ENCODE peak calls at places on chromosomes 12 and 14, in five cellular contexts. B is AG20443; V is CD4-positive, alpha-beta T cell; R is mucosa of gallbladder; D is left kidney. K is an unnamed sample.

GRCh38 chr14:81298911-81299310 is 78.2 kb upstream of the GTF2A1 start:
- DNase-seq in B (no peak), V (no peak), R (no peak), D (no peak), K (no peak)

GRCh38 chr14:53306267-53306721 is 153.2 kb upstream of the DDHD1 start:
- DNase-seq in B (peak), V (peak), R (peak), D (peak), K (peak)

GRCh38 chr14:77616133-77616453 is 344 bp downstream of the SPTLC2 start:
- DNase-seq in B (peak), V (peak), R (no peak), D (no peak), K (no peak)

GRCh38 chr12:106774808-106775524 is 484 bp downstream of the RIC8B start:
- DNase-seq in B (no peak), V (no peak), R (no peak), D (no peak), K (peak)

GRCh38 chr14:95763875-95764274 is 50.0 kb upstream of the TCL1A start:
- DNase-seq in B (no peak), V (no peak), R (no peak), D (no peak), K (no peak)

GRCh38 chr14:105123266-105123665 is 45.3 kb downstream of the JAG2 start:
- DNase-seq in B (no peak), V (no peak), R (no peak), D (no peak), K (no peak)

GRCh38 chr12:130658106-130658505 is 58.0 kb downstream of the RIMBP2 start:
- DNase-seq in B (no peak), V (no peak), R (no peak), D (no peak), K (no peak)

GRCh38 chr12:127485528-127485927 is 781.4 kb upstream of the TMEM132C start:
- DNase-seq in B (peak), V (no peak), R (peak), D (no peak), K (peak)

GRCh38 chr14:22159049-22159448 is 430.0 kb downstream of the DAD1 start:
- DNase-seq in B (no peak), V (no peak), R (no peak), D (no peak), K (no peak)

GRCh38 chr14:103057028-103057371 is 349 bp downstream of the CDC42BPB start:
- DNase-seq in B (no peak), V (no peak), R (no peak), D (peak), K (no peak)

GRCh38 chr12:47768323-47768811 is 4.7 kb upstream of the SLC48A1 start:
- DNase-seq in B (no peak), V (no peak), R (no peak), D (peak), K (no peak)

GRCh38 chr12:124831590-124831989 is 32.1 kb downstream of the SCARB1 start:
- DNase-seq in B (no peak), V (no peak), R (peak), D (no peak), K (no peak)

GRCh38 chr14:60862283-60862682 is 118.6 kb downstream of the TRMT5 start:
- DNase-seq in B (no peak), V (no peak), R (peak), D (peak), K (no peak)

GRCh38 chr12:123233505-123234299 is 466 bp downstream of the MTRFR start:
- DNase-seq in B (no peak), V (no peak), R (no peak), D (peak), K (no peak)

GRCh38 chr12:57549909-57550627 is at the start of gene KIF5A:
- DNase-seq in B (peak), V (peak), R (no peak), D (peak), K (peak)

GRCh38 chr12:64884728-64885127 is 60.3 kb downstream of the TBC1D30 start:
- DNase-seq in B (no peak), V (no peak), R (no peak), D (no peak), K (no peak)

GRCh38 chr12:50699940-50700339 is 64.0 kb upstream of the ATF1 start:
- DNase-seq in B (no peak), V (no peak), R (no peak), D (no peak), K (no peak)

GRCh38 chr12:130920119-130920703 is 33.5 kb upstream of the ADGRD1 start:
- DNase-seq in B (peak), V (no peak), R (no peak), D (no peak), K (peak)

GRCh38 chr14:94775082-94775874 is 5.4 kb upstream of the GSC start:
- DNase-seq in B (no peak), V (no peak), R (no peak), D (peak), K (no peak)

GRCh38 chr12:123131879-123132402 is 18.9 kb downstream of the PITPNM2 start:
- DNase-seq in B (no peak), V (peak), R (no peak), D (peak), K (no peak)

GRCh38 chr14:22427771-22428228 is 161.2 kb downstream of the DAD1 start:
- DNase-seq in B (peak), V (no peak), R (peak), D (peak), K (peak)

GRCh38 chr12:93748672-93749403 is 71.7 kb downstream of the CRADD start:
- DNase-seq in B (no peak), V (no peak), R (no peak), D (no peak), K (no peak)